ENCODE peak calls at places on chromosomes 5 and 9, in five cellular contexts. X, I, D, Q and J are unnamed samples.

GRCh38 chr5:134122530-134122929 is 8.0 kb downstream of the TCF7 start:
- DNase-seq in I (no peak), D (no peak), X (no peak), Q (no peak), J (no peak)

GRCh38 chr9:129241725-129242124 is 63.7 kb upstream of the IER5L start:
- DNase-seq in Q (peak), D (no peak), I (no peak), X (no peak), J (no peak)

GRCh38 chr5:637581-638450 is 25.7 kb downstream of the CEP72 start:
- DNase-seq in X (no peak), Q (no peak), D (no peak), I (no peak), J (no peak)

GRCh38 chr5:119330367-119331183 is 25.2 kb upstream of the TNFAIP8 start:
- DNase-seq in I (no peak), X (no peak), D (no peak), Q (no peak), J (no peak)

GRCh38 chr5:65760504-65761275 is 38.7 kb downstream of the NLN start:
- DNase-seq in D (peak), I (peak), X (peak), Q (peak), J (no peak)

GRCh38 chr9:86286278-86286677 is 3.9 kb upstream of the ISCA1 start:
- DNase-seq in D (no peak), X (no peak), I (no peak), Q (no peak), J (no peak)

GRCh38 chr9:32524558-32525461 is 1.2 kb downstream of the RIGI start:
- DNase-seq in I (no peak), Q (no peak), D (peak), X (no peak), J (no peak)

GRCh38 chr5:144971067-144971850 is 800.6 kb downstream of the KCTD16 start:
- DNase-seq in I (no peak), X (no peak), Q (no peak), D (no peak), J (no peak)

GRCh38 chr5:124744170-124744911 is 2.1 kb downstream of the ZNF608 start:
- DNase-seq in X (peak), Q (peak), D (peak), I (no peak), J (peak)

GRCh38 chr5:151150484-151151262 is 6.9 kb downstream of the ANXA6 start:
- DNase-seq in D (peak), I (peak), X (peak), Q (no peak), J (peak)

GRCh38 chr5:173435543-173435942 is 107.3 kb upstream of the STC2 start:
- DNase-seq in I (no peak), X (no peak), Q (no peak), D (no peak), J (no peak)

GRCh38 chr5:135831439-135832262 is 2.8 kb upstream of the SLC25A48 start:
- DNase-seq in X (no peak), Q (no peak), I (no peak), D (no peak), J (no peak)

GRCh38 chr5:107486489-107486888 is 184.2 kb downstream of the EFNA5 start:
- DNase-seq in X (peak), Q (no peak), I (no peak), D (peak), J (no peak)

GRCh38 chr9:99011161-99011709 is 67.5 kb downstream of the COL15A1 start:
- DNase-seq in X (no peak), I (peak), D (no peak), Q (no peak), J (no peak)

GRCh38 chr5:756865-757345 is 27.6 kb downstream of the ZDHHC11B start:
- DNase-seq in D (no peak), X (no peak), I (no peak), Q (peak), J (no peak)

GRCh38 chr5:141328231-141328630 is 2.1 kb upstream of the PCDHGA1 start:
- DNase-seq in D (no peak), I (no peak), Q (no peak), X (no peak), J (no peak)

GRCh38 chr9:32775283-32775682 is 8.1 kb upstream of the TMEM215 start:
- DNase-seq in I (no peak), X (no peak), Q (no peak), D (no peak), J (no peak)

GRCh38 chr5:14809369-14810144 is 62.0 kb downstream of the ANKH start:
- DNase-seq in Q (peak), X (peak), I (peak), D (peak), J (no peak)

GRCh38 chr9:96382175-96382574 is 1.3 kb downstream of the SLC35D2 start:
- DNase-seq in X (no peak), D (no peak), Q (no peak), I (no peak), J (no peak)

GRCh38 chr9:126464694-126465441 is 138.2 kb downstream of the MVB12B start:
- DNase-seq in Q (no peak), D (no peak), I (no peak), X (no peak), J (no peak)

GRCh38 chr5:93359296-93359957 is 221.6 kb downstream of the NR2F1-AS1 start:
- DNase-seq in Q (no peak), X (peak), I (peak), D (peak), J (peak)

GRCh38 chr5:170275376-170275994 is 22.1 kb downstream of the LCP2 start:
- DNase-seq in I (no peak), D (no peak), Q (no peak), X (no peak), J (no peak)

GRCh38 chr9:132087438-132088030 is 7.9 kb upstream of the MED27 start:
- DNase-seq in Q (no peak), I (no peak), D (no peak), X (no peak), J (no peak)

GRCh38 chr5:170809551-170809950 is 26.0 kb downstream of the GABRP start:
- DNase-seq in D (peak), Q (no peak), I (peak), X (peak), J (peak)

GRCh38 chr9:83432104-83432627 is 106.0 kb downstream of the FRMD3 start:
- DNase-seq in I (peak), Q (peak), X (peak), D (peak), J (no peak)

GRCh38 chr9:876425-876824 is 34.9 kb downstream of the DMRT1 start:
- DNase-seq in X (no peak), I (no peak), D (no peak), Q (no peak), J (no peak)

GRCh38 chr9:93451762-93452709 is 551 bp downstream of the FAM120A start:
- DNase-seq in I (peak), D (no peak), Q (peak), X (peak), J (peak)

GRCh38 chr5:97778451-97778850 is 595.4 kb upstream of the RIOK2 start:
- DNase-seq in X (no peak), Q (no peak), D (no peak), I (no peak), J (no peak)

GRCh38 chr5:42745426-42745825 is 11.2 kb upstream of the CCDC152 start:
- DNase-seq in I (no peak), Q (no peak), X (no peak), D (peak), J (peak)

GRCh38 chr5:155307219-155307618 is 293.7 kb downstream of the KIF4B start:
- DNase-seq in D (no peak), X (no peak), Q (no peak), I (no peak), J (no peak)

GRCh38 chr5:517535-518100 is 6.6 kb downstream of the SLC9A3 start:
- DNase-seq in D (no peak), I (no peak), Q (no peak), X (no peak), J (no peak)

GRCh38 chr5:25850581-25850980 is 1187.8 kb downstream of the CDH9 start:
- DNase-seq in I (no peak), D (no peak), X (no peak), Q (no peak), J (no peak)

GRCh38 chr5:174735498-174736350 is 11.3 kb downstream of the MSX2 start:
- DNase-seq in I (no peak), Q (no peak), D (no peak), X (no peak), J (no peak)
- TF ChIP-seq CTCF in I (no peak), Q (no peak), D (peak), X (peak), J (peak)

DNA sequence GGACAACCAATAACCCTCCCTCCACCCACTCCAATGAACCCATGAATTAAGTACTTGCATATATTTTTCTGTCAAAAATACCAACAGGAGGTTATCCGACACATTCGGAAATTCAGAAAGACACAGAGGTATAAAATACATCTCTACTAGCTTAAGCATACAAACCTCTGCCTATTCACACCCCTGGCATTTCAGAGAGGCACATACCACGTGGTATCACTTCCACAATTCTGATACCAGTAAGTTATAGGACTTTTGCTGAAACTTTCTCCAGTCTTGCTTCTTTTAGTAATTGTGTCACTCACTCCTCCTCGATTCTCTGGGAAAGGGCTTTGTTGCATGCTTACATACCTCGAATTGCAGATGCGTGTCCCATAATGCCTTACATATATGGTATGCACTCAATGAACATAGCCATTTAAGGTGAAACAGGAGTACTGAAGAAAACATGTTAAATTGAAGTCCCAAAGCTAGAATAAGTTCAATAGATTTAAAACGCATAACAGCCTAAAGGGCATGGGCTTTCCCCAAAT is 58.1 kb downstream of the TLE1 start:
- DNase-seq in D (no peak), I (no peak), Q (no peak), X (no peak), J (no peak)
- TF ChIP-seq CTCF in D (no peak), I (no peak), Q (no peak), X (no peak), J (no peak)

GRCh38 chr5:132221781-132222648 is 5.6 kb downstream of the P4HA2 start:
- DNase-seq in X (peak), I (peak), Q (peak), D (peak), J (no peak)
- TF ChIP-seq CTCF in X (peak), I (peak), Q (peak), D (no peak), J (no peak)

GRCh38 chr9:107330420-107330819 is 47.3 kb downstream of the RAD23B start:
- DNase-seq in I (no peak), D (no peak), X (no peak), Q (no peak), J (no peak)
- TF ChIP-seq CTCF in I (no peak), D (no peak), X (no peak), Q (no peak), J (no peak)